ENCODE peak calls at places on chromosome 10, in seven cellular contexts. A, H, B, I, T, V and K are unnamed samples.
A peak's percentile ranks its signal among the peaks of the same experiment; 100 is the strongest.

GRCh38 chr10:132939957-132940790 is 2.2 kb downstream of the CFAP46 start:
- DNase-seq in A (no peak), H (no peak), I (no peak), T (peak; percentile 73), B (peak; percentile 37), V (peak; percentile 47), K (no peak)

GRCh38 chr10:72263613-72264241 is 10.0 kb upstream of the DDIT4 start:
- DNase-seq in B (peak; percentile 71), I (no peak), A (no peak), V (no peak), H (no peak), T (no peak), K (no peak)

GRCh38 chr10:68796609-68797008 is 30.7 kb upstream of the STOX1 start:
- DNase-seq in I (no peak), B (no peak), T (no peak), V (peak; percentile 67), H (no peak), A (no peak), K (peak; percentile 39)

GRCh38 chr10:6737080-6737641 is 157.1 kb upstream of the PRKCQ start:
- DNase-seq in A (no peak), V (peak; percentile 62), H (no peak), B (no peak), T (no peak), I (no peak), K (no peak)

GRCh38 chr10:95655571-95656290 is 780 bp downstream of the ALDH18A1 start:
- DNase-seq in T (peak; percentile 47), B (peak; percentile 34), H (no peak), A (no peak), V (peak; percentile 50), I (no peak), K (no peak)

GRCh38 chr10:73956476-73957338 is 41.2 kb upstream of the VCL start:
- DNase-seq in T (no peak), V (peak; percentile 62), A (no peak), H (no peak), I (no peak), B (peak; percentile 24), K (no peak)

GRCh38 chr10:75514830-75515229 is 83.4 kb downstream of the LRMDA start:
- DNase-seq in V (no peak), H (no peak), I (no peak), B (no peak), A (no peak), T (no peak), K (no peak)

GRCh38 chr10:110643670-110644597 is at the start of gene RBM20:
- DNase-seq in V (no peak), T (peak; percentile 82), H (no peak), I (peak; percentile 70), B (no peak), A (no peak), K (no peak)

GRCh38 chr10:82497451-82497850 is 622.5 kb downstream of the NRG3 start:
- DNase-seq in A (no peak), H (no peak), T (no peak), V (no peak), I (no peak), B (no peak), K (no peak)

GRCh38 chr10:100886946-100887345 is 25.8 kb upstream of the SLF2 start:
- DNase-seq in B (no peak), H (peak; percentile 76), T (no peak), V (no peak), A (no peak), I (peak; percentile 52), K (no peak)

GRCh38 chr10:7572435-7572834 is 94.3 kb downstream of the ITIH5 start:
- DNase-seq in I (no peak), A (no peak), T (no peak), H (no peak), V (no peak), B (no peak), K (no peak)

GRCh38 chr10:75718996-75719395 is 287.6 kb downstream of the LRMDA start:
- DNase-seq in A (no peak), H (no peak), V (no peak), B (no peak), I (no peak), T (no peak), K (no peak)

GRCh38 chr10:103057980-103058568 is 135.0 kb downstream of the NT5C2 start:
- DNase-seq in V (peak; percentile 64), I (no peak), B (no peak), A (no peak), H (no peak), T (no peak), K (no peak)

GRCh38 chr10:58994226-58995057 is 182.0 kb upstream of the PHYHIPL start:
- DNase-seq in B (no peak), T (no peak), H (no peak), I (no peak), V (no peak), A (no peak), K (no peak)

GRCh38 chr10:132836832-132837540 is 51.0 kb upstream of the NKX6-2 start:
- DNase-seq in I (no peak), H (peak; percentile 25), V (peak; percentile 4), T (peak; percentile 80), A (no peak), B (no peak), K (no peak)

GRCh38 chr10:55630491-55631056 is 730.5 kb downstream of the ZWINT start:
- DNase-seq in B (no peak), H (no peak), I (no peak), V (no peak), A (no peak), T (peak; percentile 58), K (no peak)

GRCh38 chr10:87705339-87705738 is 45.7 kb downstream of the PAPSS2 start:
- DNase-seq in B (no peak), H (no peak), V (peak; percentile 44), T (no peak), I (no peak), A (no peak), K (peak; percentile 71)

GRCh38 chr10:114932945-114933344 is 5.0 kb upstream of the TRUB1 start:
- DNase-seq in T (no peak), B (no peak), A (no peak), I (no peak), H (no peak), V (no peak), K (no peak)

GRCh38 chr10:5500162-5500670 is 846 bp upstream of the CALML5 start:
- DNase-seq in A (no peak), V (no peak), I (no peak), H (no peak), B (no peak), T (no peak), K (no peak)

GRCh38 chr10:131078131-131078881 is 233.2 kb downstream of the TCERG1L start:
- DNase-seq in B (no peak), T (no peak), H (no peak), V (no peak), I (no peak), A (no peak), K (no peak)

GRCh38 chr10:33224251-33224965 is 110.1 kb downstream of the NRP1 start:
- DNase-seq in T (no peak), I (no peak), B (no peak), V (no peak), H (no peak), A (no peak), K (no peak)

GRCh38 chr10:127458829-127459228 is 90.3 kb upstream of the NPS start:
- DNase-seq in I (no peak), H (no peak), A (no peak), V (no peak), T (no peak), B (no peak), K (no peak)

GRCh38 chr10:78779339-78779955 is 289.3 kb upstream of the ZMIZ1 start:
- DNase-seq in I (no peak), H (no peak), A (no peak), B (no peak), T (no peak), V (no peak), K (no peak)

GRCh38 chr10:15472431-15473400 is 101.6 kb upstream of the FAM171A1 start:
- DNase-seq in B (no peak), T (peak; percentile 52), A (peak; percentile 32), H (peak; percentile 24), I (no peak), V (peak; percentile 7), K (no peak)
- H3K27me3 ChIP-seq in B (no peaks in the 10 kb centered on the region), T (peaks cover 82% of the 10 kb centered on the region), A (peaks cover 11% of the 10 kb centered on the region), H (no peaks in the 10 kb centered on the region), I (peaks cover 31% of the 10 kb centered on the region), V (peaks cover 14% of the 10 kb centered on the region), K (no peaks in the 10 kb centered on the region)

DNA sequence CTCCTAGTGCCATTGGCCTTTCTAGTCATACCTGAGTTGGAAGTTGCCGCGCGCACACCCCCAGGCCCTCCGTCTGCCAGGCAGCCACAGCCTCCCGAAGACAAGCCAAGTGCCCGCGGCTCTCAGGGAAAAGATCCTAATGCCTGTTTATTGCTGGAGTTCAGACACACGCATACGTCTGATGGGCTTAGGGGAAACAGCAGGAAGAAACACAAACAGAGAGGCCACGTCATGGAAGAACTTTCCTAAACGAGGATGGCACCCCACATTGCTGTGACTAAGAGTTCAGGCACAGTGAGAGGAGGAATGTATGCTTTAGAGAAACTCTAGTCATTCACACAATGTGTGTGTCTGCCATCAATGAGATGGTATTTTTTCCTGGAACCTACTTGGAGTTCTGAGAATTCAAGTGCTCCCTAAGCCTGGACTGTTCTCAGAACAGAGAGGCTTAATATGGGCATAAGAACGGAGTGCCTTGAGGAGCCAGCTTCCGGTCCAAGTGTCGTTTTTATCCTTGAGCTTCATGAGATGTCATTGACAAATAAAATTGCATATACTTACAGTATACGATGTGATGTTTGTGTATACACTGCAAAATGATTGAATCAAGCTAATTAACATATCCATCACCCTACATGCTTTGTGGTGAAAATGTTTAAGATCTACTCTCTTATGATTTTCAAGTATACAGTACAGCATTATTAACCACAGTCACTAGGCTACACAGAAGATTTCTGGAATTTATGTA is 11.6 kb upstream of the RBP3 start:
- DNase-seq in I (no peak), T (no peak), A (no peak), V (peak; percentile 82), H (no peak), B (no peak), K (no peak)
- H3K27me3 ChIP-seq in I (peaks cover 42% of the 10 kb centered on the region), T (no peaks in the 10 kb centered on the region), A (no peaks in the 10 kb centered on the region), V (peaks cover 15% of the 10 kb centered on the region), H (no peaks in the 10 kb centered on the region), B (no peaks in the 10 kb centered on the region), K (peaks cover 8% of the 10 kb centered on the region)

DNA sequence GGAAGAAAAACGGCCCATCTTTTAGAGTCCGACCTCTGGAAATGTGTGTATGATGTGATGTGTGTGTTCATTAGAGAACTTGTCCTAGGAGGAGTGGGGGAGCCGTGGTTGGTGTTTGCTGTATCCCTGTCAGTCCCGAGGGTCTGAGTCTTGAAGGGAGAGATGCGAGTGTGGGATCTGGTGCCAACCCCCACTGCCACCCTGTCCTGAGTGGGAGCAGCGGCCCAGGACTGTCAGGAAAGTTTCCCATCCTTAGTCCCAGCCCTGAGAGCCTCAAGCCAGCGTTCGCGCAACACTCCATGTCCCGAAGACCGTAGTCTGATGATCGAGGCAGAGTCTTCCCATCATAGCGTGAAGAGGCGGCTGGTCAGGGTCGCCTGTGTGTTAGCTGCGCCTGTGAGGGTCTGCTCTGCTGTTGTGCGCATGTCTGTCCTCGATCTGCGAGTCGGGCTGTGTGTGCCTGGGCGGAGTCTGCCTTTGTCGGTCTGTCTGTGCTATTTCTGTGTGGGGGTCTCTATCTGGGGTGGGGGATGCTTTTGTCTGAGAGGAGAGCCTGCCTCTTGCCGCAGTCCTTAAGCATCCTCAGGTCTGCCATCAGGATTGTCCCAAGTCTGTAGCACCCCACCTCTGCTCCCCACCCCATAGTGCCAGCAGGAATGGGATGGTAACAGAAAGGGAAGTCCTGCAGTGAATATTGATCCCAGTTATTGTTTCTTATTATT is 516 bp upstream of the CHAT start:
- DNase-seq in H (no peak), A (no peak), I (no peak), T (peak; percentile 50), V (no peak), B (no peak), K (no peak)
- H3K27me3 ChIP-seq in H (peaks cover 64% of the 10 kb centered on the region), A (peaks cover 78% of the 10 kb centered on the region), I (peaks cover 100% of the 10 kb centered on the region), T (peaks cover 100% of the 10 kb centered on the region), V (peaks cover 85% of the 10 kb centered on the region), B (peaks cover 62% of the 10 kb centered on the region), K (peaks cover 66% of the 10 kb centered on the region)

GRCh38 chr10:49397036-49397999 is 1.4 kb upstream of the DRGX start:
- DNase-seq in I (no peak), T (peak; percentile 68), A (no peak), V (no peak), B (no peak), H (no peak), K (no peak)
- H3K27me3 ChIP-seq in I (peaks cover 100% of the 10 kb centered on the region), T (peaks cover 100% of the 10 kb centered on the region), A (peaks cover 92% of the 10 kb centered on the region), V (peaks cover 69% of the 10 kb centered on the region), B (peaks cover 61% of the 10 kb centered on the region), H (peaks cover 58% of the 10 kb centered on the region), K (peaks cover 54% of the 10 kb centered on the region)